ENCODE peak calls at places on chromosomes 7 and 10, in four cellular contexts. H, P, T and Q are unnamed samples.

GRCh38 chr7:73308074-73308664 is 457 bp downstream of the NSUN5 start:
- DNase-seq in H (no peak), P (no peak), T (peak; percentile 39), Q (peak; percentile 30)

GRCh38 chr7:104482362-104483042 is 154.1 kb downstream of the LHFPL3 start:
- DNase-seq in H (no peak), P (no peak), T (no peak), Q (no peak)

GRCh38 chr10:132477398-132478340 is 59.9 kb upstream of the INPP5A start:
- DNase-seq in H (no peak), P (no peak), T (no peak), Q (no peak)

GRCh38 chr10:79063661-79064490 is 4.9 kb upstream of the ZMIZ1 start:
- DNase-seq in H (peak; percentile 11), P (no peak), T (no peak), Q (peak; percentile 17)

GRCh38 chr10:4022473-4022872 is 237.5 kb upstream of the KLF6 start:
- DNase-seq in H (no peak), P (no peak), T (no peak), Q (no peak)

GRCh38 chr10:133565441-133566294 is at the start of gene SYCE1:
- DNase-seq in H (peak; percentile 23), P (no peak), T (peak; percentile 6), Q (no peak)

GRCh38 chr10:22097696-22098095 is 94.2 kb upstream of the DNAJC1 start:
- DNase-seq in H (no peak), P (no peak), T (no peak), Q (no peak)

GRCh38 chr10:60262647-60263126 is 127.0 kb downstream of the ANK3 start:
- DNase-seq in H (no peak), P (no peak), T (peak; percentile 84), Q (no peak)

GRCh38 chr10:76902949-76903348 is 734.7 kb downstream of the KCNMA1 start:
- DNase-seq in H (peak; percentile 67), P (peak; percentile 31), T (peak; percentile 31), Q (peak; percentile 36)

GRCh38 chr10:10432306-10433035 is 585.2 kb upstream of the CELF2 start:
- DNase-seq in H (no peak), P (no peak), T (no peak), Q (no peak)

GRCh38 chr10:100183482-100183881 is 2.3 kb downstream of the ERLIN1 start:
- DNase-seq in H (no peak), P (no peak), T (peak; percentile 4), Q (no peak)

GRCh38 chr10:77801474-77802238 is 124.9 kb downstream of the DLG5 start:
- DNase-seq in H (no peak), P (no peak), T (no peak), Q (peak; percentile 73)

GRCh38 chr7:127390186-127390816 is 2.2 kb downstream of the ZNF800 start:
- DNase-seq in H (no peak), P (no peak), T (no peak), Q (no peak)

DNA sequence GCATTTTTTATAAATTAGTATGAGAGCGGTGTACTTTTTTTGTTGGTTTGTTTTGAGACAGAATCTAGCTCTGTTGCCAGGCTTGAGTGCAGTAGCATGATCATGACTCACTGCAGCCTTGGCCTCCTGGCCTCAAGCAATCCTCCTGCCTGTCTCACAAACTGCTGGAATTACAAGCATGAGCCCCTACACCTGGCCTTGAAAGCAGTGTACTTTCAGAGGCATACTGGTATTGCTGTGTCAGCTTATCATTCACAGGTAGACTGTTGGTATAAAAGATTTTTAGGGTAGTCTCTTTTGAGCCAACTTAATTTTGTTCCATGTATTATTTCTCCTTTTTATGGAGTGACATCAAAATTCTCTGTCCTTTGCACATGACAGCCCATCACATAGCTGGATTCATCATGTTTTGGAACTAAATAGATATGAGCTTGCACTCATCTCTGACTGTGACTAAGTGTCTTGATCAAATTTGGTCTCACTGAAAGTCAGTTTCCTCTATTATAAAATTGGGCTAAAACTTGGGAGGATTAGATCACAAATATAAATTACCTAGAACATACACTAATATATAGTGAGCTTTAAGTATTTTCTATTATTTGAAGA is 12.4 kb downstream of the GNAT3 start:
- DNase-seq in H (peak; percentile 22), P (peak; percentile 61), T (no peak), Q (no peak)
- H3K4me3 ChIP-seq in H (no peak overlapping the region), P (no peak overlapping the region), T (no peak overlapping the region), Q (no peak overlapping the region)

DNA sequence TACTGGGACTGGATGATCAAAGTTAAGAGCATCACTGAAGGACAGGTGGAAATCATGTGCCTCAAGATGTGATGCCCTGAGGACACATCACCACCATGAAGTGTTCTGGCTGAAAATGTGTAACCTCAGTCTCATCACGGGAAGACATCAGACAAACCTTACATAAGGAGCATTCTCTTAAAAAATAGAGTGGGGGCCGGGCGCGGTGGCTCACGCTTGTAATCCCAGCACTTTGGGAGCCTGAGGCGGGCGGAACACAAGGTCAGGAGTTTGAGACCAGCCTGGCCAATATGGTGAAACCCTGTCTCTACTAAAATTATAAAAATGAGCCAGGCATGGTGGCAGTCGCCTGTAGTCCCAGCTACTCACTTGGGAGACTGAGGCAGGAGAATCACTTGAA is 65.6 kb downstream of the LOXL4 start:
- DNase-seq in H (no peak), P (no peak), T (no peak), Q (no peak)
- H3K4me3 ChIP-seq in H (no peak overlapping the region), P (no peak overlapping the region), T (no peak overlapping the region), Q (no peak overlapping the region)

DNA sequence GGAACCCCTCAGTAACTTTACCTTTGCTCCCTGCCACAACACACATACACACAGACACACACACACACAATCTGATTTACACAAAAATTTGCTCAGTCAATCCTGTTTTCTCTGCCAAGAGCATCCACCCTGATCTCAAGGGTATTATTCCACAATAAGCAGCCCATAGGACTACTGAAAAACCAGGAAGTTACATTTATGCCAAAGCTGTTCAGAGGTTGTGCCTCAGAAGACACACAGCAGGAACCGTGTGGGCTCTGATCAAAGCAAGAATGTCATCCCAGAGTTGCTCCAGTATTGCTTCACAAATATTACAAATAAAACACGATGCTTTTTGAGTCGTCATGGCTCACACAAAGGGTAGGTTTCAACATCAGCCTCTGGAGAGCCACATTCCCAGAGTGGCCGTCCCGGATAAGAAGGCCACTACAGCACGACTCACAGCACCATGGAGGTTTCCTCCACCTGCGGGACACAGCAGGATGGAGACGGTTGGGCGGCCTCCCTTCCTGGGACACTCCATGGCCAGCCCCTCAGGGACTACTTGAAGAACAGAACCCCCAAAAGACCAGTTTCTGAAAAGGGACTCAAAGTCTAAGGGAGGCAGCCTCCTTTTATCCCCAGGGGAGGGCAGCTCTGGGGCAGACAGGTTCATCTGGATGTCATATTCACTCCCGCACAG is 1.6 kb downstream of the AIFM2 start:
- DNase-seq in H (no peak), P (no peak), T (no peak), Q (no peak)
- H3K4me3 ChIP-seq in H (peak overlapping the region; percentile 74), P (no peak overlapping the region), T (peak overlapping the region; percentile 35), Q (no peak overlapping the region)

GRCh38 chr10:114239994-114240345 is 916 bp downstream of the VWA2 start:
- DNase-seq in H (no peak), P (no peak), T (no peak), Q (no peak)

GRCh38 chr10:114244126-114244525 is 5.1 kb downstream of the VWA2 start:
- DNase-seq in H (no peak), P (no peak), T (no peak), Q (no peak)

GRCh38 chr10:114242235-114242634 is 3.2 kb downstream of the VWA2 start:
- DNase-seq in H (no peak), P (no peak), T (no peak), Q (no peak)

GRCh38 chr10:114243661-114244060 is 4.6 kb downstream of the VWA2 start:
- DNase-seq in H (no peak), P (no peak), T (no peak), Q (no peak)

GRCh38 chr10:114239117-114239993 is at the start of gene VWA2:
- DNase-seq in H (peak; percentile 23), P (peak; percentile 48), T (no peak), Q (peak; percentile 42)
- H3K4me3 ChIP-seq in H (peak within 1 kb of the TSS; percentile 68), P (peak within 1 kb of the TSS; percentile 46), T (no peak within 1 kb of the TSS), Q (peak within 1 kb of the TSS; percentile 19)

DNA sequence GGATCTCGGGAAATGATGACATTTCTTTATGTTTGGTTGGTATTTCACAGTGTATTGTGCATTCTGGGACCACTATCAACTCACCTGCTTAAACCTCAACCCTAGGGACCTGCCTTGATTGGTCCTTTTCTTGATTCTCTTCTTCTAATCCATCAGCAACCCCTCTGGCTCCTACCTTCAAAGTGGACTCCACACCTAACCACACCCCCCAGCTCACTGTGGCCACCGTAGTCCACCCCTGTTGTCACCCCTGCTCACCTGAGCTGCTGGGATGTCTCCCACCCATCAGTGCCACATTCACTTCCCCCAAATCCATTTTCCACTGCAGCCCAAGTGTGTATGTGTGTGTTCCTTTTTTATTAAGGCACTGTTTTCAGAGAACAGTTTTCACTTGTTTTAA is 145.0 kb downstream of the PLPP4 start:
- DNase-seq in H (no peak), P (no peak), T (no peak), Q (no peak)
- H3K4me3 ChIP-seq in H (no peak overlapping the region), P (no peak overlapping the region), T (no peak overlapping the region), Q (no peak overlapping the region)

GRCh38 chr10:114819313-114819712 is 2.3 kb upstream of the FHIP2A start:
- DNase-seq in H (no peak), P (no peak), T (no peak), Q (no peak)
- H3K4me3 ChIP-seq in H (no peak overlapping the region), P (no peak overlapping the region), T (no peak overlapping the region), Q (no peak overlapping the region)

GRCh38 chr10:49298666-49298989 is 342 bp upstream of the C10orf71 start:
- DNase-seq in H (peak; percentile 78), P (no peak), T (peak; percentile 57), Q (no peak)
- H3K4me3 ChIP-seq in H (peak overlapping the region; percentile 73), P (no peak overlapping the region), T (peak overlapping the region; percentile 38), Q (no peak overlapping the region)

DNA sequence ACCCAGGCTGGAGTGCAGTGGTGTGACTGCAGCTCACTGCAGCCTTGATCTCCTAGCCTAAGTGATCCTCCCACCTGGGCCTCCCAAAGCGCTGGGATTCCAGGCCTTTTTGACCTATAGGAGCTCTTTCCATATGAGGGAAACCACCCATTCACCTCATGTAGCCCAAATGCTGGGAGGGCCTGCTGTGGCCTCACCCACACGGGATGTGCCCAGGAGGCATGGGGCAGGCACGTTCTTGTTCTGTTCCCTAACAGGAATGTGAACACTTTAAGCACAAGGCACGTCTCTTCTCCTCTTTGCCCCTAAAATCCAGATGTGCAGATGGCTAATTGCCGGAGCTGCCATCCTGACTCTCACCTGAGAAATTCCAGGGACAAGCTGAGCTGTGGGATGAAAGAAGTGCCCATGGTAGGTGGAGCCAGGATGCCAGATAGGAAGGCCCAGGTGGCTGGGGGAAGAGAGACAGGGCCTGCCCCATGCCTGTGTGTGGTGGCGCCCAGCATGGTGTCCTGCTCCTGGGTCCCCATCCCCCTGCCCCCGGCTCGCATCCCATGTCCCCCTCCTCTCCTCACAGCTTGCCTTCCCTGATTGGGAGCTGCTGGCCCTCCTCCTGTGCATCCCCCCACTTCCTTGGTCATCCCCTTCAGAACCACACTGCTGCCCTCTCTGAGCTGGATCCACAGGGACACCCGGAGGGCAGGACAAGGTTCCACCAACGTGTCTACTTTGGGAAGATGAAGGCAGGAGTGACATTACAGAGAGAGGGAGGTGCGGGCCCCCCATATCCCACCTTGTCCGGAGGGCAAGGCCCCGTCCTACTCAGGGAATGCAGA is 17.3 kb downstream of the CAMK2B start:
- DNase-seq in H (no peak), P (peak; percentile 17), T (no peak), Q (no peak)
- H3K4me3 ChIP-seq in H (no peak overlapping the region), P (no peak overlapping the region), T (no peak overlapping the region), Q (no peak overlapping the region)

DNA sequence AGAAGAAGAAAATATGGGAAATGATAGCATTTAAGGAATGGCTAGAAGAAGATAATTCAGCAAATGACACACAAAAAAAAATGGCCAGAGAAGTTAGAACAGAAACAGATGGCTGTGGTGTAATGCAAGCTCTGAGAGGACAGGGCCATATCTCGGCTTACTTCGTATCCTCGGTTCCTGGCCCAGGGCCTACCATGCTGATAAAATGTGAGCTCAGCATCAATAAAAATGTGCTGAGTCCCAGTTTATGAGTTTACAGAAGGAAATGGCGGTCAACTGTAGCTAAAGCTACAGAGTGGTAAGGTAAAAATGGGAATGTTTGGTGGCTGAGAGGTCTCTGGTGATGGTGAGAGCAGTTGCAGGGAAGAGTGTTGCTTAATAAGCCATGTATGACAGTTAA is 40.8 kb downstream of the HBP1 start:
- DNase-seq in H (no peak), P (no peak), T (no peak), Q (no peak)
- H3K4me3 ChIP-seq in H (no peak overlapping the region), P (no peak overlapping the region), T (no peak overlapping the region), Q (no peak overlapping the region)